ENCODE peak calls at places on chromosomes 6 and 20, in nine cellular contexts. A, V, U, M, X, K, H, O and C are unnamed samples.

GRCh38 chr6:90898763-90899162 is 311.9 kb upstream of the MAP3K7 start:
- DNase-seq in H (no peak), X (no peak), U (no peak), O (no peak), A (no peak), M (no peak), K (no peak), V (no peak), C (no peak)

GRCh38 chr6:31070711-31071197 is 41.6 kb downstream of the C6orf15 start:
- DNase-seq in A (no peak), V (peak), U (peak), O (peak), X (no peak), K (peak), M (no peak), H (peak), C (peak)

GRCh38 chr20:33729101-33729500 is 2.7 kb upstream of the ZNF341 start:
- DNase-seq in A (no peak), X (no peak), H (no peak), K (no peak), U (no peak), V (no peak), O (no peak), M (no peak), C (no peak)

GRCh38 chr6:161547617-161548016 is 273.8 kb upstream of the AGPAT4 start:
- DNase-seq in A (no peak), M (no peak), X (no peak), K (no peak), H (no peak), U (no peak), V (no peak), O (no peak), C (no peak)

GRCh38 chr6:73732845-73733675 is 37.1 kb downstream of the CD109 start:
- DNase-seq in M (peak), K (peak), A (peak), X (peak), U (peak), H (peak), V (peak), O (peak), C (peak)

GRCh38 chr6:44264154-44265002 is 973 bp downstream of the NFKBIE start:
- DNase-seq in X (no peak), V (no peak), K (peak), H (no peak), A (no peak), M (peak), U (no peak), O (peak), C (no peak)

GRCh38 chr6:73710470-73710869 is 14.5 kb downstream of the CD109 start:
- DNase-seq in K (peak), V (no peak), U (no peak), O (no peak), M (no peak), X (no peak), A (no peak), H (peak), C (no peak)

GRCh38 chr6:164832410-164832809 is 477.0 kb downstream of the C6orf118 start:
- DNase-seq in A (no peak), H (no peak), K (no peak), O (no peak), M (no peak), X (no peak), V (no peak), U (no peak), C (peak)

GRCh38 chr6:128365520-128366160 is 154.8 kb downstream of the PTPRK start:
- DNase-seq in A (no peak), M (no peak), K (no peak), X (no peak), O (no peak), V (no peak), H (no peak), U (no peak), C (no peak)

GRCh38 chr6:90078513-90079289 is 184.4 kb downstream of the GJA10 start:
- DNase-seq in M (no peak), O (no peak), K (no peak), A (no peak), V (no peak), U (no peak), H (no peak), X (peak), C (no peak)

GRCh38 chr20:34437330-34437986 is 74.4 kb downstream of the ITCH start:
- DNase-seq in K (no peak), X (no peak), A (no peak), O (no peak), V (no peak), U (no peak), H (peak), M (no peak), C (no peak)